ENCODE peak calls at places on chromosome 12, in ten cellular contexts. S is CD4-positive, alpha-beta memory T cell; T is breast epithelium; C is adipocyte; F is small intestine; A is mammary epithelial cell; P is heart right ventricle; N is brain microvascular endothelial cell; H is colonic mucosa; Z is tibial artery. U is an unnamed sample. For H3K36me3, the result is how much of the 10 kb centered on the place peaks cover.

GRCh38 chr12:25817166-25817565 is 141.3 kb upstream of the RASSF8 start:
- DNase-seq in A (no peak), H (no peak), Z (no peak), N (no peak), C (no peak), F (no peak), S (no peak), T (no peak), P (no peak), U (no peak)

GRCh38 chr12:50542448-50542847 is 37.7 kb downstream of the DIP2B start:
- DNase-seq in A (peak), P (no peak), Z (no peak), C (peak), N (peak), H (no peak), T (no peak), F (peak), S (peak), U (no peak)

GRCh38 chr12:90207799-90208198 is 499.2 kb upstream of the ATP2B1 start:
- DNase-seq in P (no peak), Z (no peak), N (no peak), T (no peak), S (no peak), H (no peak), F (no peak), C (no peak), A (no peak), U (no peak)

GRCh38 chr12:32893008-32893407 is 3.6 kb downstream of the PKP2 start:
- DNase-seq in N (no peak), P (no peak), C (no peak), H (no peak), F (no peak), S (no peak), T (no peak), Z (no peak), A (no peak), U (no peak)

GRCh38 chr12:68521321-68521839 is 89.3 kb upstream of the RAP1B start:
- DNase-seq in H (no peak), Z (no peak), C (peak), P (no peak), T (no peak), F (no peak), S (no peak), N (peak), A (peak), U (no peak)

GRCh38 chr12:112900298-112901145 is 6.2 kb upstream of the OAS1 start:
- DNase-seq in F (peak), S (peak), N (peak), Z (peak), T (no peak), A (peak), C (peak), H (peak), P (no peak), U (no peak)

GRCh38 chr12:77189463-77189862 is 124.1 kb upstream of the E2F7 start:
- DNase-seq in C (peak), S (no peak), Z (no peak), T (no peak), P (no peak), H (no peak), A (peak), F (no peak), N (peak), U (no peak)

GRCh38 chr12:69388371-69388770 is 28.8 kb downstream of the YEATS4 start:
- DNase-seq in A (peak), T (no peak), Z (no peak), F (peak), N (no peak), H (no peak), C (peak), S (no peak), P (no peak), U (no peak)

GRCh38 chr12:11814362-11814761 is 164.9 kb downstream of the ETV6 start:
- DNase-seq in S (no peak), P (no peak), A (peak), Z (no peak), H (no peak), C (peak), N (peak), F (no peak), T (no peak), U (no peak)

GRCh38 chr12:66548338-66549049 is 130.4 kb downstream of the GRIP1 start:
- DNase-seq in F (no peak), H (no peak), P (no peak), Z (no peak), N (no peak), S (no peak), A (no peak), T (no peak), C (no peak), U (no peak)

GRCh38 chr12:754871-755562 is 2.6 kb downstream of the WNK1 start:
- DNase-seq in A (peak), F (peak), P (no peak), T (no peak), H (no peak), S (peak), C (peak), N (peak), Z (no peak), U (no peak)

GRCh38 chr12:32714772-32715171 is 35.7 kb downstream of the DNM1L start:
- DNase-seq in C (no peak), P (no peak), N (no peak), A (no peak), Z (no peak), H (peak), F (no peak), S (no peak), T (no peak), U (no peak)

GRCh38 chr12:91866566-91866965 is 279.1 kb downstream of the BTG1 start:
- DNase-seq in A (no peak), N (no peak), F (no peak), S (no peak), P (no peak), Z (no peak), C (no peak), H (no peak), T (no peak), U (no peak)

GRCh38 chr12:48744251-48745008 is 27.9 kb upstream of the CCNT1 start:
- DNase-seq in H (no peak), F (no peak), P (no peak), N (no peak), S (no peak), C (no peak), Z (no peak), T (no peak), A (no peak), U (no peak)

GRCh38 chr12:18837025-18837424 is 99.1 kb downstream of the CAPZA3 start:
- DNase-seq in N (no peak), F (no peak), T (no peak), Z (no peak), C (peak), A (no peak), H (no peak), S (no peak), P (no peak), U (no peak)

GRCh38 chr12:11967356-11968040 is 103.2 kb upstream of the BCL2L14 start:
- DNase-seq in A (no peak), C (no peak), N (no peak), P (no peak), S (no peak), F (no peak), Z (no peak), T (peak), H (no peak), U (no peak)

GRCh38 chr12:5000658-5001390 is 42.9 kb upstream of the KCNA5 start:
- DNase-seq in Z (no peak), T (no peak), F (no peak), P (no peak), S (no peak), N (no peak), C (no peak), H (no peak), A (no peak), U (no peak)

GRCh38 chr12:80551897-80552296 is 107.9 kb downstream of the PTPRQ start:
- DNase-seq in N (peak), S (no peak), H (peak), Z (no peak), P (no peak), C (peak), T (no peak), F (no peak), A (peak), U (no peak)

GRCh38 chr12:5000204-5000603 is 43.5 kb upstream of the KCNA5 start:
- DNase-seq in T (no peak), N (no peak), Z (no peak), P (no peak), A (no peak), S (no peak), H (no peak), F (no peak), C (no peak), U (no peak)

GRCh38 chr12:45730116-45730841 is 773 bp downstream of the ARID2 start:
- DNase-seq in C (peak), H (peak), F (peak), N (peak), T (no peak), P (peak), Z (peak), S (peak), A (peak), U (no peak)

GRCh38 chr12:110846615-110847566 is at the start of gene CCDC63:
- DNase-seq in N (peak), Z (peak), F (peak), H (peak), P (peak), C (peak), T (peak), A (no peak), S (no peak), U (peak)

GRCh38 chr12:49675137-49675536 is 32.1 kb downstream of the FMNL3 start:
- DNase-seq in H (no peak), Z (no peak), S (no peak), A (no peak), N (no peak), P (no peak), C (no peak), T (no peak), F (no peak), U (no peak)

GRCh38 chr12:57735952-57736742 is 2.4 kb downstream of the AGAP2 start:
- DNase-seq in N (no peak), S (peak), H (no peak), A (peak), C (peak), F (no peak), P (peak), T (no peak), Z (no peak), U (no peak)

GRCh38 chr12:11762723-11763326 is 113.4 kb downstream of the ETV6 start:
- DNase-seq in A (no peak), C (no peak), T (no peak), P (no peak), S (no peak), F (no peak), H (no peak), N (no peak), Z (no peak), U (no peak)

GRCh38 chr12:14769462-14769836 is 33.8 kb downstream of the WBP11 start:
- DNase-seq in F (no peak), A (no peak), T (no peak), P (peak), S (no peak), Z (no peak), H (peak), C (peak), N (no peak), U (no peak)

GRCh38 chr12:112973016-112973711 is 5.2 kb upstream of the OAS2 start:
- DNase-seq in S (no peak), Z (no peak), A (no peak), P (no peak), H (no peak), F (no peak), N (no peak), T (no peak), C (no peak), U (no peak)

GRCh38 chr12:7241404-7242005 is 52.0 kb downstream of the PEX5 start:
- DNase-seq in P (no peak), Z (no peak), F (no peak), N (peak), H (no peak), A (peak), S (no peak), T (no peak), C (no peak), U (no peak)

GRCh38 chr12:131100031-131100674 is 146.4 kb downstream of the ADGRD1 start:
- DNase-seq in S (no peak), H (no peak), P (no peak), A (no peak), T (no peak), F (no peak), Z (no peak), C (no peak), N (no peak), U (no peak)

GRCh38 chr12:117119592-117120198 is 20.5 kb upstream of the TESC start:
- DNase-seq in S (no peak), Z (peak), H (peak), C (no peak), T (no peak), N (no peak), A (no peak), F (peak), P (no peak), U (no peak)

GRCh38 chr12:47818007-47818376 is 1.7 kb downstream of the HDAC7 start:
- DNase-seq in A (no peak), F (no peak), Z (no peak), H (no peak), N (no peak), T (no peak), S (no peak), C (no peak), P (no peak), U (no peak)

GRCh38 chr12:100955139-100955538 is 160.6 kb downstream of the ANO4 start:
- DNase-seq in Z (no peak), F (no peak), H (no peak), S (no peak), N (peak), P (no peak), A (peak), C (peak), T (no peak), U (no peak)

GRCh38 chr12:132835076-132835870 is 6.6 kb upstream of the GOLGA3 start:
- DNase-seq in S (no peak), T (no peak), A (no peak), Z (no peak), F (no peak), N (no peak), P (no peak), H (no peak), C (no peak), U (no peak)

GRCh38 chr12:42286741-42287140 is 39.2 kb downstream of the ZCRB1 start:
- DNase-seq in N (no peak), P (no peak), H (no peak), T (no peak), F (no peak), A (no peak), C (no peak), S (no peak), Z (no peak), U (no peak)

GRCh38 chr12:42285431-42285830 is 40.5 kb downstream of the ZCRB1 start:
- DNase-seq in P (no peak), N (no peak), H (no peak), T (no peak), A (no peak), S (no peak), C (no peak), Z (no peak), F (no peak), U (no peak)

GRCh38 chr12:42283739-42284138 is 42.2 kb downstream of the ZCRB1 start:
- DNase-seq in T (no peak), C (no peak), H (no peak), Z (no peak), A (no peak), P (no peak), N (no peak), F (no peak), S (no peak), U (no peak)

GRCh38 chr12:42284157-42284556 is 41.7 kb downstream of the ZCRB1 start:
- DNase-seq in Z (no peak), N (no peak), S (no peak), F (no peak), P (no peak), H (no peak), T (no peak), A (no peak), C (no peak), U (no peak)

GRCh38 chr12:42284876-42285275 is 41.0 kb downstream of the ZCRB1 start:
- DNase-seq in T (no peak), H (no peak), F (no peak), S (no peak), A (no peak), P (no peak), C (peak), Z (no peak), N (no peak), U (no peak)
- H3K36me3 ChIP-seq in T (under half), H (under half), F (under half), S (under half), A (under half), P (under half), C (under half), Z (under half), N (under half), U (under half)

GRCh38 chr12:111887916-111888745 is 46.1 kb downstream of the MAPKAPK5 start:
- DNase-seq in F (peak), T (no peak), Z (peak), C (no peak), N (no peak), P (no peak), H (no peak), S (no peak), A (no peak), U (peak)
- H3K36me3 ChIP-seq in F (under half), T (under half), Z (half or more), C (half or more), N (half or more), P (half or more), H (under half), S (half or more), A (under half), U (half or more)

GRCh38 chr12:122042910-122043309 is 21.2 kb downstream of the BCL7A start:
- DNase-seq in P (no peak), A (no peak), T (no peak), C (no peak), H (no peak), Z (no peak), F (no peak), N (no peak), S (no peak), U (no peak)
- H3K36me3 ChIP-seq in P (half or more), A (under half), T (under half), C (under half), H (under half), Z (under half), F (under half), N (under half), S (under half), U (under half)

GRCh38 chr12:115882941-115883340 is 394.6 kb downstream of the MED13L start:
- DNase-seq in F (no peak), Z (no peak), S (no peak), H (no peak), N (no peak), T (no peak), C (no peak), A (no peak), P (no peak), U (no peak)

GRCh38 chr12:115885040-115885439 is 392.5 kb downstream of the MED13L start:
- DNase-seq in N (no peak), Z (no peak), F (peak), A (no peak), C (no peak), S (no peak), P (no peak), T (no peak), H (no peak), U (no peak)

GRCh38 chr12:115891551-115891950 is 385.9 kb downstream of the MED13L start:
- DNase-seq in C (no peak), H (no peak), P (no peak), N (no peak), Z (no peak), A (no peak), S (no peak), F (no peak), T (no peak), U (no peak)

GRCh38 chr12:115886666-115887065 is 390.8 kb downstream of the MED13L start:
- DNase-seq in Z (no peak), H (no peak), P (no peak), A (no peak), F (no peak), T (no peak), C (no peak), S (no peak), N (no peak), U (no peak)
- H3K36me3 ChIP-seq in Z (under half), H (under half), P (under half), A (under half), F (under half), T (under half), C (under half), S (under half), N (under half), U (under half)

GRCh38 chr12:96495841-96496545 is 6.6 kb downstream of the CFAP54 start:
- DNase-seq in H (no peak), C (no peak), P (no peak), S (no peak), T (no peak), A (no peak), N (no peak), F (peak), Z (no peak), U (no peak)
- H3K36me3 ChIP-seq in H (under half), C (under half), P (under half), S (under half), T (under half), A (under half), N (under half), F (under half), Z (under half), U (under half)

GRCh38 chr12:51985136-51985835 is 21.5 kb upstream of the TAMALIN start:
- DNase-seq in P (no peak), A (no peak), H (no peak), C (no peak), N (no peak), S (no peak), Z (no peak), F (no peak), T (no peak), U (no peak)
- H3K36me3 ChIP-seq in P (half or more), A (under half), H (under half), C (half or more), N (under half), S (under half), Z (under half), F (under half), T (under half), U (half or more)

GRCh38 chr12:26919216-26919555 is 18.6 kb downstream of the INTS13 start:
- DNase-seq in F (no peak), A (no peak), C (no peak), N (no peak), H (no peak), Z (no peak), S (no peak), P (no peak), T (no peak), U (no peak)
- H3K36me3 ChIP-seq in F (under half), A (under half), C (half or more), N (under half), H (under half), Z (under half), S (under half), P (half or more), T (under half), U (under half)

U was measured in right atrium auricular region.